ENCODE peak calls at places on chromosome 6, in ten cellular contexts. One of them, this sample, is unnamed.

GRCh38 chr6:170093276-170093657 is 197.6 kb downstream of the DLL1 start:
- DNase-seq in AG10803: no peak
- DNase-seq in tibial artery: peak
- DNase-seq in thoracic aorta: no peak
- DNase-seq in cardiac muscle cell: no peak
- DNase-seq in astrocyte of the cerebellum: no peak
- DNase-seq in left lung: no peak
- DNase-seq in transverse colon: no peak
- DNase-seq in prostate gland: no peak
- DNase-seq in mucosa of descending colon: no peak
- DNase-seq in this sample: peak

GRCh38 chr6:7389162-7389450 is 436 bp downstream of the CAGE1 start:
- DNase-seq in AG10803: peak
- DNase-seq in tibial artery: no peak
- DNase-seq in thoracic aorta: peak
- DNase-seq in cardiac muscle cell: peak
- DNase-seq in astrocyte of the cerebellum: no peak
- DNase-seq in left lung: no peak
- DNase-seq in transverse colon: no peak
- DNase-seq in prostate gland: no peak
- DNase-seq in mucosa of descending colon: no peak
- DNase-seq in this sample: no peak

GRCh38 chr6:67221226-67221625 is 1413.9 kb upstream of the ADGRB3 start:
- DNase-seq in AG10803: no peak
- DNase-seq in tibial artery: no peak
- DNase-seq in thoracic aorta: no peak
- DNase-seq in cardiac muscle cell: peak
- DNase-seq in astrocyte of the cerebellum: no peak
- DNase-seq in left lung: no peak
- DNase-seq in transverse colon: no peak
- DNase-seq in prostate gland: no peak
- DNase-seq in mucosa of descending colon: no peak
- DNase-seq in this sample: no peak

GRCh38 chr6:116410945-116411623 is 40.3 kb downstream of the DSE start:
- DNase-seq in AG10803: peak
- DNase-seq in tibial artery: no peak
- DNase-seq in thoracic aorta: peak
- DNase-seq in cardiac muscle cell: peak
- DNase-seq in astrocyte of the cerebellum: no peak
- DNase-seq in left lung: no peak
- DNase-seq in transverse colon: no peak
- DNase-seq in prostate gland: no peak
- DNase-seq in mucosa of descending colon: no peak
- DNase-seq in this sample: no peak

GRCh38 chr6:77324851-77325250 is 138.4 kb downstream of the HTR1B start:
- DNase-seq in AG10803: peak
- DNase-seq in tibial artery: no peak
- DNase-seq in thoracic aorta: no peak
- DNase-seq in cardiac muscle cell: peak
- DNase-seq in astrocyte of the cerebellum: no peak
- DNase-seq in left lung: no peak
- DNase-seq in transverse colon: no peak
- DNase-seq in prostate gland: no peak
- DNase-seq in mucosa of descending colon: no peak
- DNase-seq in this sample: no peak

GRCh38 chr6:55108469-55109130 is 65.7 kb upstream of the HCRTR2 start:
- DNase-seq in AG10803: no peak
- DNase-seq in tibial artery: no peak
- DNase-seq in thoracic aorta: no peak
- DNase-seq in cardiac muscle cell: no peak
- DNase-seq in astrocyte of the cerebellum: no peak
- DNase-seq in left lung: no peak
- DNase-seq in transverse colon: no peak
- DNase-seq in prostate gland: no peak
- DNase-seq in mucosa of descending colon: no peak
- DNase-seq in this sample: no peak

GRCh38 chr6:170193326-170193821 is 97.5 kb downstream of the DLL1 start:
- DNase-seq in AG10803: no peak
- DNase-seq in tibial artery: peak
- DNase-seq in thoracic aorta: no peak
- DNase-seq in cardiac muscle cell: no peak
- DNase-seq in astrocyte of the cerebellum: no peak
- DNase-seq in left lung: no peak
- DNase-seq in transverse colon: no peak
- DNase-seq in prostate gland: no peak
- DNase-seq in mucosa of descending colon: no peak
- DNase-seq in this sample: no peak

GRCh38 chr6:43570876-43571441 is 4.9 kb downstream of the XPO5 start:
- DNase-seq in AG10803: peak
- DNase-seq in tibial artery: no peak
- DNase-seq in thoracic aorta: no peak
- DNase-seq in cardiac muscle cell: peak
- DNase-seq in astrocyte of the cerebellum: no peak
- DNase-seq in left lung: no peak
- DNase-seq in transverse colon: no peak
- DNase-seq in prostate gland: no peak
- DNase-seq in mucosa of descending colon: no peak
- DNase-seq in this sample: no peak

GRCh38 chr6:28969129-28969528 is 36.0 kb downstream of the ZNF311 start:
- DNase-seq in AG10803: no peak
- DNase-seq in tibial artery: no peak
- DNase-seq in thoracic aorta: no peak
- DNase-seq in cardiac muscle cell: no peak
- DNase-seq in astrocyte of the cerebellum: no peak
- DNase-seq in left lung: no peak
- DNase-seq in transverse colon: no peak
- DNase-seq in prostate gland: no peak
- DNase-seq in mucosa of descending colon: no peak
- DNase-seq in this sample: no peak

GRCh38 chr6:122676688-122677087 is 66.5 kb downstream of the PKIB start:
- DNase-seq in AG10803: no peak
- DNase-seq in tibial artery: no peak
- DNase-seq in thoracic aorta: no peak
- DNase-seq in cardiac muscle cell: no peak
- DNase-seq in astrocyte of the cerebellum: no peak
- DNase-seq in left lung: no peak
- DNase-seq in transverse colon: no peak
- DNase-seq in prostate gland: no peak
- DNase-seq in mucosa of descending colon: no peak
- DNase-seq in this sample: no peak

GRCh38 chr6:122673345-122673961 is 63.2 kb downstream of the PKIB start:
- DNase-seq in AG10803: no peak
- DNase-seq in tibial artery: no peak
- DNase-seq in thoracic aorta: no peak
- DNase-seq in cardiac muscle cell: no peak
- DNase-seq in astrocyte of the cerebellum: no peak
- DNase-seq in left lung: no peak
- DNase-seq in transverse colon: no peak
- DNase-seq in prostate gland: no peak
- DNase-seq in mucosa of descending colon: no peak
- DNase-seq in this sample: no peak

GRCh38 chr6:122677436-122677835 is 67.2 kb downstream of the PKIB start:
- DNase-seq in AG10803: no peak
- DNase-seq in tibial artery: no peak
- DNase-seq in thoracic aorta: no peak
- DNase-seq in cardiac muscle cell: no peak
- DNase-seq in astrocyte of the cerebellum: no peak
- DNase-seq in left lung: no peak
- DNase-seq in transverse colon: no peak
- DNase-seq in prostate gland: no peak
- DNase-seq in mucosa of descending colon: no peak
- DNase-seq in this sample: no peak

GRCh38 chr6:122678841-122679240 is 68.6 kb downstream of the PKIB start:
- DNase-seq in AG10803: peak
- DNase-seq in tibial artery: no peak
- DNase-seq in thoracic aorta: no peak
- DNase-seq in cardiac muscle cell: no peak
- DNase-seq in astrocyte of the cerebellum: no peak
- DNase-seq in left lung: no peak
- DNase-seq in transverse colon: no peak
- DNase-seq in prostate gland: no peak
- DNase-seq in mucosa of descending colon: no peak
- DNase-seq in this sample: no peak

DNA sequence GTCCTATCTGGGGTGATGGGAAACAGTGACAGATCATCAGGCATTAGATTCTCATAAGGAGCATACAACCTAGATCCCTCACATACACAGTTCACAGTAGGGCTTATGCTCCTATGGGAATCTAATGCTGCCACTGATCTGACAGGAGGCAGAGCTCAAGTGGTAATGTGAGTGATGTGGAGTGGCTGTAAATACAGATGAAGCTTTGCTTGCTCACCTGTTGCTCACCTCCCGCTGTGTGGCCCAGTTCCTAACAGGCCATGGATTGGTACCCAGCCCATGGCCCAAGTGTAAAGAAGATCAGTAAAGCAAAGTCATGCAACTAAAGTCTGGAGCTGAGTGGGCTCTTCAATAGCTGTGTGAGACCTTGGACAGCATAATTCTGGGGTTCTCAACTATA is 65.9 kb downstream of the PKIB start:
- DNase-seq in AG10803: no peak
- DNase-seq in tibial artery: no peak
- DNase-seq in thoracic aorta: no peak
- DNase-seq in cardiac muscle cell: no peak
- DNase-seq in astrocyte of the cerebellum: no peak
- DNase-seq in left lung: no peak
- DNase-seq in transverse colon: no peak
- DNase-seq in prostate gland: no peak
- DNase-seq in mucosa of descending colon: no peak
- DNase-seq in this sample: no peak
- H3K4me3 ChIP-seq in AG10803: no peak
- H3K4me3 ChIP-seq in tibial artery: no peak
- H3K4me3 ChIP-seq in thoracic aorta: no peak
- H3K4me3 ChIP-seq in cardiac muscle cell: no peak
- H3K4me3 ChIP-seq in astrocyte of the cerebellum: no peak
- H3K4me3 ChIP-seq in left lung: no peak
- H3K4me3 ChIP-seq in transverse colon: no peak
- H3K4me3 ChIP-seq in prostate gland: no peak
- H3K4me3 ChIP-seq in mucosa of descending colon: no peak
- H3K4me3 ChIP-seq in this sample: no peak

DNA sequence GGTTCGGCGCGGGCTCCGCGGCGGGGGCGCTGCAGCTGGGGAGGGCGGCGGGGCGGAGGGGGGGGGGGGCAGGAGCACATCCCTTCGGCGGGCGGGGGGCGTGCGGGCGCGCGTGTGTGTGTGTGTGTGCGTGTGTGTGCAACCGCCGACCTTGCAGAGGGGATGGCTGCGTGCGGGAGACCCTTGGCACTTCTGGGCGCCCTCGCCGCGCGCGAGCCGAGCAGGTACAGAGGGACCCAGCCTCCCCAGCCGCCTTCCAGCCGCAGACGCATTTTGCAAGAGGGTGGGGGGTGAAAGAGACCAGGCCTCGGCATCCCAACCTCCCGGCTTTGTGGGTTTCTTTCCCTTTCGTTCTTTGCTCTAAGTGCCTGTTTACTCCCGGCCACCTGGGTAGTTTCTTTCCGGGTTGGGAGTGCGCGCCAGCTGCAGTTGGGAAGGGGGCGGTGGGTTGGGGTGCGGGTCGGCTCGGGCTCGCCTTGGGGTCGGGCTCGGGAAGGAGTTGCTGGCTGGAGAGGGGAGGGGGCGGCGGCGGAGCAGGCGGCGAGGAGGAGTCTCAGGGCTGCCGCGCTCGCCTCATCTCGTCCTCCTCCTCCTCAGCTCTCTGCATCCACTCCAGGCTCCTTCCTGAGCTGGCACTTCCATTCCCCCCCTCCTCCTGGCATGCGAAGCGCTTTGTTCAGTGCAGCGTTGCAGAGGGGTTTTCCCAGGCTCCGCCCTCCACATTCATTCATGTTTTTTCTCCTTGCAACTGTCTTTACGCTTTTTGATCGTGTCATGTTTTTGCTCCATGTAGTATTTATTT is 655 bp downstream of the HIVEP1 start:
- DNase-seq in AG10803: peak
- DNase-seq in tibial artery: peak
- DNase-seq in thoracic aorta: peak
- DNase-seq in cardiac muscle cell: peak
- DNase-seq in astrocyte of the cerebellum: peak
- DNase-seq in left lung: peak
- DNase-seq in transverse colon: peak
- DNase-seq in prostate gland: peak
- DNase-seq in mucosa of descending colon: peak
- DNase-seq in this sample: peak
- TF ChIP-seq CTCF in AG10803: no peak
- TF ChIP-seq CTCF in tibial artery: no peak
- TF ChIP-seq CTCF in thoracic aorta: no peak
- TF ChIP-seq CTCF in cardiac muscle cell: no peak
- TF ChIP-seq CTCF in astrocyte of the cerebellum: no peak
- TF ChIP-seq CTCF in left lung: no peak
- TF ChIP-seq CTCF in transverse colon: no peak
- TF ChIP-seq CTCF in prostate gland: no peak
- TF ChIP-seq CTCF in mucosa of descending colon: no peak
- TF ChIP-seq CTCF in this sample: no peak

DNA sequence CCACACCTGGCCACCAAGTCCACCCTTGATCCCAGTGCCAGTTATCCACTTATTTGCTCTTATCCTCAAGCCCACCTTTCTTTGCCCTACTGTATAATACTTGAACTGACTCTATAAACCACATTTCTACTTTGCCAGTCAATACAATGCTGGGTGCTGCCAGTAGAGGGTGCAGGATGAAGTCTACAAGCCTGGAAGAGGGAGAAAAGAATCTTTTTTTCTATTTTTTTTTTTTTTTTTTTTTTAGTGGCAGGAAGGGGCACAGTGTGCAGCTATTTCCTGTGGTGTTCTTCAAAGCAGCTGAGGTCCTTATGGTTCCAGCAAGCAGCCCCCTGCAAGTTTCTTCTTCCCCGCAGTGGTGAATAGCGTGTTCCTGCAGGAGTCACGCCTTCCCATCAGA is 22.2 kb upstream of the GABRR1 start:
- DNase-seq in AG10803: no peak
- DNase-seq in tibial artery: no peak
- DNase-seq in thoracic aorta: no peak
- DNase-seq in cardiac muscle cell: peak
- DNase-seq in astrocyte of the cerebellum: no peak
- DNase-seq in left lung: no peak
- DNase-seq in transverse colon: peak
- DNase-seq in prostate gland: no peak
- DNase-seq in mucosa of descending colon: peak
- DNase-seq in this sample: no peak
- H3K4me3 ChIP-seq in AG10803: no peak
- H3K4me3 ChIP-seq in tibial artery: no peak
- H3K4me3 ChIP-seq in thoracic aorta: no peak
- H3K4me3 ChIP-seq in cardiac muscle cell: no peak
- H3K4me3 ChIP-seq in astrocyte of the cerebellum: no peak
- H3K4me3 ChIP-seq in left lung: no peak
- H3K4me3 ChIP-seq in transverse colon: no peak
- H3K4me3 ChIP-seq in prostate gland: no peak
- H3K4me3 ChIP-seq in mucosa of descending colon: no peak
- H3K4me3 ChIP-seq in this sample: no peak

DNA sequence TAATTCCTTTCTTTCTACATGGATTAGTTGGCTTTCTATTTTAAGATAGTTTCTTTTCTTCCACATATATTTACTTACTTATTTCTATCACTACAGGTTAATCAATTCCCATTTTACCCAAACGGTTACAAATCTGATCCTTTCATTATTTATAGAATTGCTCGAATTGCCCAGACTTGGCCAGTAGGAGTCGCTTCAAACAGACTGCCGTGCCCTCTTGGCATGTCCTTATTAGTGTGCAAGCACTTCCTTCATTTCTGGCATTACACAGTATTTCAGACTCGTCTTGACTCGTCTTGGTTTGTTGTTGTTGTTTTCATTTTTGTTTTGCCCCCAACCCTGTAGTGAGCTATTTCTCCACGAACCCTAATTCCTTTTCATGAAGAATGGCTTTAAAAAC is 74.6 kb downstream of the SAMD3 start:
- DNase-seq in AG10803: no peak
- DNase-seq in tibial artery: no peak
- DNase-seq in thoracic aorta: no peak
- DNase-seq in cardiac muscle cell: no peak
- DNase-seq in astrocyte of the cerebellum: no peak
- DNase-seq in left lung: no peak
- DNase-seq in transverse colon: no peak
- DNase-seq in prostate gland: no peak
- DNase-seq in mucosa of descending colon: no peak
- DNase-seq in this sample: no peak
- TF ChIP-seq CTCF in AG10803: no peak
- TF ChIP-seq CTCF in tibial artery: no peak
- TF ChIP-seq CTCF in thoracic aorta: no peak
- TF ChIP-seq CTCF in cardiac muscle cell: peak
- TF ChIP-seq CTCF in astrocyte of the cerebellum: no peak
- TF ChIP-seq CTCF in left lung: no peak
- TF ChIP-seq CTCF in transverse colon: no peak
- TF ChIP-seq CTCF in prostate gland: no peak
- TF ChIP-seq CTCF in mucosa of descending colon: no peak
- TF ChIP-seq CTCF in this sample: no peak

This sample was measured in Caco-2.